ENCODE peak calls at places on chromosomes 11 and 22, in four cellular contexts. W is IMR-90, Z is GM23248, P is neural progenitor cell. Q is an unnamed sample.
A peak's percentile ranks its signal among the peaks of the same experiment; 100 is the strongest.

GRCh38 chr11:57308426-57309060 is 16.2 kb downstream of the TNKS1BP1 start:
- DNase-seq in W (no peak), Z (no peak), P (no peak), Q (no peak)

GRCh38 chr22:21446128-21446826 is 20.9 kb upstream of the TMEM191C start:
- DNase-seq in W (no peak), Z (no peak), P (peak; percentile 1), Q (no peak)

GRCh38 chr22:40024201-40025061 is 29.7 kb downstream of the FAM83F start:
- DNase-seq in W (peak; percentile 51), Z (peak; percentile 86), P (peak; percentile 93), Q (peak; percentile 88)

GRCh38 chr11:108559904-108560303 is 33.7 kb downstream of the EXPH5 start:
- DNase-seq in W (peak; percentile 76), Z (peak; percentile 80), P (no peak), Q (peak; percentile 88)

GRCh38 chr11:32526715-32527114 is 56.9 kb upstream of the EIF3M start:
- DNase-seq in W (no peak), Z (no peak), P (no peak), Q (no peak)

GRCh38 chr11:25927391-25927790 is 404.5 kb upstream of the ANO3 start:
- DNase-seq in W (no peak), Z (no peak), P (peak; percentile 78), Q (no peak)

GRCh38 chr11:131898872-131899400 is 528.5 kb downstream of the NTM start:
- DNase-seq in W (no peak), Z (no peak), P (no peak), Q (no peak)

GRCh38 chr11:75655619-75656018 is 13.2 kb downstream of the MAP6 start:
- DNase-seq in W (peak; percentile 55), Z (no peak), P (no peak), Q (peak; percentile 65)

GRCh38 chr22:31561238-31561887 is 65.0 kb downstream of the SFI1 start:
- DNase-seq in W (peak; percentile 77), Z (peak; percentile 86), P (peak; percentile 90), Q (peak; percentile 96)

GRCh38 chr11:58503361-58503856 is 4.5 kb downstream of the OR5B21 start:
- DNase-seq in W (peak; percentile 61), Z (no peak), P (no peak), Q (no peak)

GRCh38 chr11:61007383-61007970 is 36.0 kb downstream of the CD6 start:
- DNase-seq in W (no peak), Z (peak; percentile 22), P (peak; percentile 61), Q (peak; percentile 10)

GRCh38 chr11:61543606-61544306 is 35.2 kb downstream of the LRRC10B start:
- DNase-seq in W (peak; percentile 57), Z (peak; percentile 87), P (no peak), Q (peak; percentile 28)

GRCh38 chr11:62856333-62856910 is 17.0 kb upstream of the WDR74 start:
- DNase-seq in W (no peak), Z (peak; percentile 42), P (no peak), Q (no peak)

GRCh38 chr11:15615412-15616096 is 500.8 kb downstream of the INSC start:
- DNase-seq in W (no peak), Z (no peak), P (peak; percentile 45), Q (no peak)

GRCh38 chr11:22670803-22671202 is 4.4 kb downstream of the GAS2 start:
- DNase-seq in W (peak; percentile 3), Z (peak; percentile 1), P (no peak), Q (no peak)

GRCh38 chr11:125591659-125592304 is 870 bp upstream of the STT3A start:
- DNase-seq in W (peak; percentile 13), Z (peak; percentile 75), P (peak; percentile 79), Q (peak; percentile 67)

GRCh38 chr11:44017443-44018126 is 30.2 kb upstream of the ACCSL start:
- DNase-seq in W (no peak), Z (peak; percentile 42), P (no peak), Q (no peak)

GRCh38 chr11:92709329-92709728 is 260.1 kb upstream of the MTNR1B start:
- DNase-seq in W (no peak), Z (no peak), P (no peak), Q (no peak)

GRCh38 chr11:8531312-8531711 is 62.7 kb downstream of the STK33 start:
- DNase-seq in W (no peak), Z (no peak), P (peak; percentile 8), Q (peak; percentile 4)

GRCh38 chr22:45885171-45885840 is 91.7 kb downstream of the WNT7B start:
- DNase-seq in W (no peak), Z (no peak), P (no peak), Q (no peak)

GRCh38 chr11:132106336-132106982 is 736.0 kb downstream of the NTM start:
- DNase-seq in W (peak; percentile 13), Z (no peak), P (no peak), Q (no peak)

GRCh38 chr11:117421471-117421870 is 93.8 kb downstream of the CEP164 start:
- DNase-seq in W (no peak), Z (no peak), P (no peak), Q (no peak)

GRCh38 chr22:40482391-40482790 is 112.0 kb downstream of the SGSM3 start:
- DNase-seq in W (no peak), Z (no peak), P (no peak), Q (no peak)

GRCh38 chr22:42399315-42400271 is 32.6 kb downstream of the NFAM1 start:
- DNase-seq in W (no peak), Z (no peak), P (peak; percentile 86), Q (no peak)

GRCh38 chr11:63583288-63583687 is 20.1 kb upstream of the PLAAT2 start:
- DNase-seq in W (no peak), Z (no peak), P (peak; percentile 28), Q (no peak)

GRCh38 chr11:69371731-69372588 is 78.0 kb downstream of the MYEOV start:
- DNase-seq in W (no peak), Z (no peak), P (no peak), Q (no peak)

GRCh38 chr11:58592760-58593472 is 14.1 kb downstream of the ZFP91 start:
- DNase-seq in W (no peak), Z (no peak), P (no peak), Q (no peak)

GRCh38 chr11:60756307-60757032 is at the start of gene MS4A15:
- DNase-seq in W (no peak), Z (peak; percentile 14), P (peak; percentile 55), Q (no peak)

GRCh38 chr22:42273855-42274451 is 3.5 kb upstream of the TCF20 start:
- DNase-seq in W (no peak), Z (no peak), P (peak; percentile 87), Q (no peak)

GRCh38 chr11:119093951-119094815 is 7.5 kb downstream of the DPAGT1 start:
- DNase-seq in W (peak; percentile 38), Z (peak; percentile 68), P (peak; percentile 48), Q (peak; percentile 62)

GRCh38 chr11:27718853-27719574 is 18.8 kb upstream of the BDNF start:
- DNase-seq in W (peak; percentile 65), Z (peak; percentile 86), P (peak; percentile 91), Q (peak; percentile 88)

GRCh38 chr11:115506909-115507649 is 2.9 kb upstream of the CADM1 start:
- DNase-seq in W (no peak), Z (no peak), P (no peak), Q (no peak)

GRCh38 chr11:131356201-131356600 is 14.2 kb upstream of the NTM start:
- DNase-seq in W (no peak), Z (no peak), P (no peak), Q (peak; percentile 34)

GRCh38 chr11:60889869-60890311 is 16.5 kb downstream of the PRPF19 start:
- DNase-seq in W (no peak), Z (no peak), P (no peak), Q (no peak)

GRCh38 chr22:43946391-43946680 is 8.9 kb upstream of the SAMM50 start:
- DNase-seq in W (no peak), Z (peak; percentile 28), P (peak; percentile 32), Q (no peak)

GRCh38 chr11:128613300-128613995 is 26.1 kb upstream of the ETS1 start:
- DNase-seq in W (no peak), Z (no peak), P (no peak), Q (no peak)

GRCh38 chr11:128615612-128616011 is 28.3 kb upstream of the ETS1 start:
- DNase-seq in W (no peak), Z (no peak), P (no peak), Q (no peak)

GRCh38 chr11:128615076-128615475 is 27.7 kb upstream of the ETS1 start:
- DNase-seq in W (no peak), Z (no peak), P (no peak), Q (no peak)

GRCh38 chr11:128619540-128620305 is 32.4 kb upstream of the ETS1 start:
- DNase-seq in W (no peak), Z (no peak), P (no peak), Q (no peak)

DNA sequence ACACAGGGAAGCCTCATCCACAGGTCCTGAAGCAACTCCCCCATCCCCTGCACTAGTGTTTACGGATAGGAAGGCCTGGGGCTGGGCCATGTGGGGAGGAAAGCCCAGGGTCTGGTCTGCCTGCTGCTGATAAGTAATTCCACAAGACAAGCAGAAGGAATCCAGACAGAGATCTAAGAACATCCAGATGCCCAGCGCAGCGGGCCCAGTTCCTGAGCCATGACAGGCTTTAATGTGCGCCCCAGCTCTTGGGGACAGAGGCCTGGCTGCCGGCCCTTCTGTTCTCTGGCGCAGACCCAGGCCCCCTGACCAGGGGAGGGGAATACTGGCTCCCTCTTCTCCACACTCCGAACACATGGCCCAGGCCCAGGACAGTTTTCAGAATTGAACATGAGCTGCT is 28.8 kb upstream of the ETS1 start:
- DNase-seq in W (no peak), Z (no peak), P (no peak), Q (no peak)
- H3K4me1 ChIP-seq in W (no peaks in the 10 kb centered on the region), Z (peaks cover 10% of the 10 kb centered on the region), P (peaks cover under 1% of the 10 kb centered on the region), Q (peaks cover 4% of the 10 kb centered on the region)

GRCh38 chr11:12356944-12357655 is 20.3 kb upstream of the PARVA start:
- DNase-seq in W (no peak), Z (no peak), P (no peak), Q (no peak)
- H3K9ac ChIP-seq in W (no peak overlapping the region), Z (no peak overlapping the region), P (no peak overlapping the region), Q (no peak overlapping the region)

GRCh38 chr11:100731471-100731870 is 44.4 kb downstream of the ARHGAP42 start:
- DNase-seq in W (no peak), Z (no peak), P (peak; percentile 47), Q (no peak)
- H3K4me1 ChIP-seq in W (peaks cover 4% of the 10 kb centered on the region), Z (peaks cover 11% of the 10 kb centered on the region), P (peaks cover 24% of the 10 kb centered on the region), Q (peaks cover 17% of the 10 kb centered on the region)

GRCh38 chr11:36456136-36456535 is 53.9 kb downstream of the TRAF6 start:
- DNase-seq in W (no peak), Z (no peak), P (no peak), Q (no peak)

GRCh38 chr11:36454991-36455611 is 55.0 kb downstream of the TRAF6 start:
- DNase-seq in W (no peak), Z (peak; percentile 55), P (peak; percentile 94), Q (no peak)

GRCh38 chr11:36454551-36454950 is 55.5 kb downstream of the TRAF6 start:
- DNase-seq in W (no peak), Z (no peak), P (no peak), Q (no peak)

GRCh38 chr11:36453678-36454077 is 56.4 kb downstream of the TRAF6 start:
- DNase-seq in W (peak; percentile 37), Z (peak; percentile 59), P (no peak), Q (no peak)

DNA sequence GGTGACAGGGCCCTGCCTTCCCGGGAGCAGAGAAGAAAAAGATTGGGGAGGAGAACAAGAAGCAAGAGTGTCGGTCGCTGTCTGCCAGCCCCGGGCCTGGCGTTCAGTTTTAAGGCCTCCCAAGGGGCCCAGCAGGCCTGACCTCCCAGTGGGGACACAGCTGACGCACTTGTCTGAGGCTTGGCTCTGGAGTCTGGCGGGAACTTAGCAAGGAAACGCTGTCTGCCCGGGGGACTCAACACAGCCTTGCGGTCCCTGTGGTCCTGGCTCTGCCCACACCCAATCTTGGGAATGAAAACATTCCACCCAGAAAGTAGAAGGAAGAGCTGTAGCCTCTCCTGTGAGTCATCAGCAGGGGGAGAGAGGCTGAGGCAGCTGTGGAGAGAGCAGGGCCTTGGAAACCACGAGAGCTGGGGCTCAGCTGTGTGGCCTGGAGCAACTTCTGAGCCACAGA is 54.4 kb downstream of the TRAF6 start:
- DNase-seq in W (peak; percentile 98), Z (peak; percentile 98), P (peak; percentile 62), Q (peak; percentile 96)
- H3K9ac ChIP-seq in W (peak overlapping the region; percentile 65), Z (peak overlapping the region; percentile 85), P (no peak overlapping the region), Q (peak overlapping the region; percentile 66)